ENCODE peak calls at places on chromosomes 11 and 22, in nine cellular contexts. G is stimulated activated CD4-positive, alpha-beta T cell treated with anti-CD3 and anti-CD28 coated beads, Interleukin-4, amount 100 ng/mL, for 48 hours; V is HFF-Myc; J is H54; U is PC-3; L is stimulated activated CD8-positive, alpha-beta memory T cell treated with anti-CD3 and anti-CD28 coated beads, Interleukin-2, amount 100 ng/mL, for 1 hour; S is AG04450; N is NCI-H510A treated with DMSO at 0.1 percent for 48 hours; B is T-cell. O is an unnamed sample.

GRCh38 chr22:42346722-42347121 is 76.3 kb upstream of the TCF20 start:
- DNase-seq in S (no peak), J (no peak), N (no peak), L (no peak), U (no peak), B (no peak), V (no peak), G (no peak), O (no peak)

GRCh38 chr11:12506502-12506921 is 129.1 kb downstream of the PARVA start:
- DNase-seq in V (peak), S (no peak), J (peak), L (no peak), N (no peak), G (no peak), B (no peak), U (no peak), O (no peak)

GRCh38 chr22:27116295-27116694 is 458.9 kb downstream of the MIAT start:
- DNase-seq in G (no peak), U (peak), V (no peak), B (no peak), L (no peak), J (no peak), S (no peak), N (peak), O (no peak)

GRCh38 chr22:17266261-17266971 is 47.2 kb upstream of the ADA2 start:
- DNase-seq in S (no peak), N (peak), L (no peak), J (no peak), G (no peak), U (no peak), V (no peak), B (no peak), O (no peak)

GRCh38 chr11:31509017-31509411 is 408 bp downstream of the IMMP1L start:
- DNase-seq in S (no peak), G (no peak), L (no peak), B (no peak), N (no peak), U (peak), V (no peak), J (no peak), O (no peak)

GRCh38 chr22:19723990-19724827 is 870 bp downstream of the GP1BB start:
- DNase-seq in G (peak), V (no peak), L (no peak), S (no peak), J (no peak), B (no peak), N (peak), U (peak), O (no peak)

GRCh38 chr11:121932646-121933185 is 183.3 kb downstream of the BLID start:
- DNase-seq in U (peak), N (no peak), L (no peak), J (no peak), V (no peak), S (no peak), G (no peak), B (no peak), O (no peak)

GRCh38 chr11:35165416-35166368 is 26.7 kb downstream of the CD44 start:
- DNase-seq in B (peak), L (peak), V (no peak), G (peak), S (no peak), N (no peak), U (peak), J (no peak), O (peak)

GRCh38 chr11:95372097-95372656 is 141.2 kb upstream of the SESN3 start:
- DNase-seq in J (no peak), G (no peak), L (no peak), U (no peak), B (no peak), V (no peak), N (no peak), S (no peak), O (no peak)

GRCh38 chr11:75667268-75667830 is 1.5 kb downstream of the MAP6 start:
- DNase-seq in G (no peak), B (no peak), J (peak), L (no peak), N (peak), U (peak), V (no peak), S (no peak), O (peak)

GRCh38 chr22:42619261-42620063 is 4.8 kb upstream of the POLDIP3 start:
- DNase-seq in S (no peak), J (no peak), U (no peak), N (no peak), G (no peak), V (no peak), B (no peak), L (no peak), O (no peak)

GRCh38 chr11:110829873-110830272 is 117.6 kb upstream of the ARHGAP20 start:
- DNase-seq in G (no peak), N (no peak), V (no peak), J (no peak), S (no peak), B (no peak), U (no peak), L (no peak), O (no peak)

GRCh38 chr11:43934359-43935130 is 7.9 kb upstream of the C11orf96 start:
- DNase-seq in G (no peak), N (no peak), L (no peak), B (no peak), S (no peak), U (no peak), V (no peak), J (no peak), O (no peak)

GRCh38 chr11:2899080-2899783 is 13.7 kb upstream of the CDKN1C start:
- DNase-seq in N (no peak), L (no peak), V (no peak), S (no peak), U (no peak), J (no peak), G (no peak), B (no peak), O (peak)

GRCh38 chr11:36016709-36017108 is 72.8 kb downstream of the LDLRAD3 start:
- DNase-seq in L (no peak), N (no peak), B (no peak), G (no peak), V (no peak), J (no peak), S (no peak), U (no peak), O (no peak)

GRCh38 chr11:47524200-47524874 is 28.6 kb downstream of the CELF1 start:
- DNase-seq in N (no peak), B (peak), J (no peak), G (no peak), U (no peak), L (no peak), V (no peak), S (no peak), O (no peak)

GRCh38 chr22:45006873-45007246 is 2.9 kb downstream of the PHF21B start:
- DNase-seq in J (no peak), N (no peak), B (no peak), U (no peak), V (no peak), S (no peak), G (no peak), L (no peak), O (no peak)

GRCh38 chr11:9251306-9251705 is 13.8 kb downstream of the DENND5A start:
- DNase-seq in S (no peak), G (no peak), V (no peak), N (no peak), J (no peak), B (no peak), U (peak), L (no peak), O (no peak)

GRCh38 chr22:31496735-31497146 is 405 bp downstream of the SFI1 start:
- DNase-seq in G (peak), J (no peak), S (no peak), B (no peak), L (no peak), U (no peak), N (no peak), V (no peak), O (peak)

GRCh38 chr11:7115775-7116174 is 27.0 kb downstream of the RBMXL2 start:
- DNase-seq in U (no peak), V (no peak), S (no peak), N (no peak), J (no peak), B (no peak), G (no peak), L (no peak), O (no peak)

GRCh38 chr11:96219981-96220623 is 122.9 kb downstream of the MAML2 start:
- DNase-seq in L (no peak), S (no peak), J (no peak), G (no peak), B (no peak), N (no peak), V (no peak), U (peak), O (no peak)

GRCh38 chr11:111269146-111269868 is 23.8 kb downstream of the POU2AF2 start:
- DNase-seq in N (no peak), J (no peak), L (no peak), G (no peak), U (no peak), V (no peak), B (no peak), S (no peak), O (no peak)

GRCh38 chr22:47802446-47802845 is 1040.0 kb downstream of the TBC1D22A start:
- DNase-seq in L (no peak), U (no peak), B (no peak), G (no peak), N (no peak), S (no peak), J (no peak), V (no peak), O (no peak)

GRCh38 chr11:65473275-65473860 is 25.5 kb upstream of the MALAT1 start:
- DNase-seq in L (no peak), B (no peak), V (no peak), N (peak), J (no peak), S (no peak), U (no peak), G (no peak), O (no peak)

GRCh38 chr22:29820941-29821789 is 16.9 kb downstream of the ASCC2 start:
- DNase-seq in B (no peak), U (peak), G (peak), L (no peak), N (peak), S (peak), V (peak), J (peak), O (peak)

GRCh38 chr11:69963533-69964246 is 114.4 kb upstream of the ANO1 start:
- DNase-seq in L (no peak), V (no peak), S (no peak), U (peak), G (no peak), B (no peak), J (no peak), N (no peak), O (no peak)

GRCh38 chr11:19739872-19740271 is 27.2 kb downstream of the NAV2 start:
- DNase-seq in V (no peak), G (no peak), S (no peak), L (no peak), N (no peak), B (no peak), U (no peak), J (no peak), O (no peak)

GRCh38 chr11:39975091-39975490 is 1484.4 kb downstream of the LRRC4C start:
- DNase-seq in B (no peak), J (no peak), L (no peak), V (no peak), S (no peak), G (no peak), U (no peak), N (no peak), O (no peak)

GRCh38 chr11:45646275-45646970 is 19.0 kb downstream of the CHST1 start:
- DNase-seq in U (peak), G (no peak), S (no peak), V (no peak), J (peak), B (no peak), N (no peak), L (no peak), O (no peak)

GRCh38 chr22:27513021-27513420 is 288.5 kb downstream of the MN1 start:
- DNase-seq in N (no peak), S (no peak), U (no peak), L (no peak), J (no peak), G (no peak), B (no peak), V (no peak), O (no peak)

GRCh38 chr11:43567396-43567975 is 113.1 kb upstream of the HSD17B12 start:
- DNase-seq in S (peak), L (no peak), U (peak), N (peak), V (peak), J (peak), G (no peak), B (no peak), O (no peak)

GRCh38 chr22:42848941-42849340 is 8.1 kb downstream of the ARFGAP3 start:
- DNase-seq in G (no peak), U (no peak), V (no peak), L (no peak), J (no peak), B (no peak), S (no peak), N (no peak), O (no peak)

GRCh38 chr11:95144313-95145235 is 54.9 kb downstream of the ENDOD1 start:
- DNase-seq in N (no peak), J (no peak), L (no peak), S (no peak), G (no peak), V (no peak), B (no peak), U (no peak), O (no peak)

GRCh38 chr11:28539239-28540025 is 431.2 kb downstream of the METTL15 start:
- DNase-seq in B (no peak), G (no peak), L (no peak), U (peak), J (no peak), S (no peak), N (no peak), V (no peak), O (no peak)

GRCh38 chr11:45752136-45752535 is 52.8 kb upstream of the SLC35C1 start:
- DNase-seq in J (no peak), G (no peak), L (no peak), U (no peak), N (no peak), B (no peak), V (no peak), S (no peak), O (no peak)

GRCh38 chr11:96303067-96303466 is 39.9 kb downstream of the MAML2 start:
- DNase-seq in U (peak), J (no peak), N (no peak), L (no peak), V (no peak), B (no peak), G (no peak), S (no peak), O (no peak)

GRCh38 chr11:47412152-47412746 is 3.9 kb downstream of the SLC39A13 start:
- DNase-seq in G (peak), N (no peak), L (no peak), J (peak), V (no peak), S (no peak), U (peak), B (no peak), O (peak)

GRCh38 chr22:25069758-25070461 is 117.4 kb downstream of the KIAA1671 start:
- DNase-seq in L (no peak), V (no peak), B (no peak), N (no peak), S (no peak), U (no peak), G (no peak), J (no peak), O (no peak)

GRCh38 chr11:6395470-6396060 is 5.3 kb downstream of the SMPD1 start:
- DNase-seq in N (no peak), B (no peak), U (no peak), L (no peak), J (no peak), G (no peak), S (no peak), V (no peak), O (no peak)